ENCODE peak calls at places on chromosomes 13 and 19, in ten cellular contexts. D is GM23338, A is lung, B is heart right ventricle, H is breast epithelium, F is dorsolateral prefrontal cortex, O is HFF-Myc, Z is OCI-LY7, G is MM.1S, T is brain microvascular endothelial cell. V is an unnamed sample.

GRCh38 chr13:92769064-92769463 is 457.5 kb upstream of the GPC6 start:
- DNase-seq in H (no peak), Z (no peak), B (no peak), G (no peak), O (no peak), T (no peak), D (no peak), A (no peak), F (no peak), V (no peak)

GRCh38 chr13:111049791-111050538 is 65.1 kb upstream of the ARHGEF7 start:
- DNase-seq in F (no peak), D (peak), O (no peak), H (no peak), A (peak), Z (no peak), B (peak), G (no peak), T (no peak), V (no peak)

GRCh38 chr13:42971670-42972355 is 20.2 kb downstream of the EPSTI1 start:
- DNase-seq in H (no peak), A (no peak), F (no peak), Z (no peak), B (no peak), O (no peak), T (peak), D (no peak), G (no peak), V (no peak)

GRCh38 chr13:27038323-27038722 is 133.3 kb downstream of the USP12 start:
- DNase-seq in F (no peak), A (no peak), Z (no peak), H (no peak), B (no peak), D (no peak), T (peak), O (no peak), G (no peak), V (peak)

GRCh38 chr19:14320253-14320652 is 61.0 kb upstream of the ADGRE5 start:
- DNase-seq in Z (no peak), A (no peak), D (no peak), B (no peak), F (no peak), H (no peak), T (no peak), O (no peak), G (no peak), V (no peak)

GRCh38 chr13:46804391-46804815 is 7.4 kb upstream of the ESD start:
- DNase-seq in T (peak), B (no peak), O (peak), G (no peak), Z (no peak), F (no peak), H (no peak), A (no peak), D (no peak), V (peak)

GRCh38 chr13:109941951-109942350 is 155.6 kb upstream of the IRS2 start:
- DNase-seq in O (no peak), H (no peak), B (no peak), G (no peak), F (no peak), D (no peak), T (no peak), Z (no peak), A (no peak), V (no peak)

GRCh38 chr19:39030854-39031367 is 1.4 kb downstream of the FBXO27 start:
- DNase-seq in Z (no peak), F (no peak), D (no peak), T (no peak), G (no peak), A (no peak), O (no peak), H (no peak), B (no peak), V (no peak)

GRCh38 chr13:111031531-111031961 is 83.6 kb upstream of the ARHGEF7 start:
- DNase-seq in H (no peak), O (peak), T (peak), D (no peak), A (no peak), G (no peak), B (no peak), F (no peak), Z (no peak), V (peak)

GRCh38 chr19:45947926-45948325 is 25.7 kb downstream of the NOVA2 start:
- DNase-seq in F (no peak), Z (no peak), D (no peak), O (no peak), T (no peak), A (no peak), H (no peak), G (no peak), B (no peak), V (no peak)

GRCh38 chr13:60453490-60453889 is 56.5 kb downstream of the TDRD3 start:
- DNase-seq in T (no peak), H (no peak), G (no peak), D (peak), O (no peak), F (no peak), Z (no peak), B (no peak), A (no peak), V (no peak)

GRCh38 chr19:289651-290538 is 1.3 kb downstream of the PLPP2 start:
- DNase-seq in H (peak), B (no peak), T (peak), D (peak), O (peak), F (no peak), A (no peak), Z (no peak), G (peak), V (peak)

GRCh38 chr13:48478401-48478800 is 54.5 kb downstream of the RCBTB2 start:
- DNase-seq in O (peak), G (no peak), B (no peak), F (no peak), H (no peak), A (no peak), Z (no peak), D (no peak), T (no peak), V (no peak)

GRCh38 chr13:85529216-85529590 is 270.0 kb downstream of the SLITRK6 start:
- DNase-seq in Z (no peak), F (no peak), H (no peak), O (no peak), A (no peak), B (no peak), G (no peak), T (no peak), D (no peak), V (no peak)

GRCh38 chr19:16076958-16077611 is 790 bp downstream of the TPM4 start:
- DNase-seq in B (peak), G (peak), F (peak), Z (peak), T (no peak), H (peak), D (peak), O (no peak), A (no peak), V (no peak)

GRCh38 chr19:9885077-9885552 is 50.0 kb downstream of the PIN1 start:
- DNase-seq in Z (no peak), D (peak), A (peak), B (peak), T (peak), F (peak), G (no peak), H (no peak), O (no peak), V (no peak)

GRCh38 chr19:15107056-15108010 is at the start of gene SYDE1:
- DNase-seq in B (peak), G (no peak), O (no peak), H (peak), F (no peak), A (no peak), D (peak), T (no peak), Z (no peak), V (no peak)

GRCh38 chr19:38700933-38701454 is 43.3 kb downstream of the CAPN12 start:
- DNase-seq in G (no peak), Z (no peak), B (no peak), A (no peak), F (no peak), D (no peak), T (no peak), H (no peak), O (no peak), V (no peak)

GRCh38 chr13:93224545-93224944 is 2.1 kb upstream of the GPC6 start:
- DNase-seq in D (peak), F (no peak), O (no peak), G (no peak), H (no peak), A (no peak), T (peak), Z (no peak), B (no peak), V (no peak)

GRCh38 chr19:28313633-28314032 is 899.3 kb downstream of the UQCRFS1 start:
- DNase-seq in D (no peak), B (no peak), O (peak), A (no peak), F (no peak), Z (no peak), H (no peak), T (peak), G (no peak), V (no peak)

GRCh38 chr19:35056513-35057063 is 15.1 kb downstream of the HPN start:
- DNase-seq in B (no peak), F (no peak), Z (no peak), D (no peak), O (no peak), T (no peak), A (no peak), G (no peak), H (no peak), V (no peak)

GRCh38 chr19:46221981-46222610 is 7.4 kb upstream of the IGFL1 start:
- DNase-seq in A (peak), D (peak), B (peak), T (peak), Z (no peak), G (no peak), H (peak), F (peak), O (no peak), V (no peak)

GRCh38 chr13:79353698-79354097 is 52.4 kb downstream of the RBM26 start:
- DNase-seq in O (no peak), Z (no peak), B (no peak), G (no peak), T (no peak), D (no peak), F (no peak), A (no peak), H (no peak), V (no peak)

GRCh38 chr13:77696863-77697207 is 652 bp upstream of the SLAIN1 start:
- DNase-seq in H (no peak), D (no peak), O (no peak), G (no peak), F (no peak), A (no peak), Z (no peak), B (no peak), T (no peak), V (no peak)

GRCh38 chr19:662207-662961 is 630 bp downstream of the RNF126 start:
- DNase-seq in H (no peak), O (no peak), G (peak), A (no peak), Z (peak), F (no peak), D (peak), B (no peak), T (no peak), V (no peak)

GRCh38 chr13:108921238-108921637 is 291.8 kb downstream of the MYO16 start:
- DNase-seq in A (no peak), B (no peak), H (no peak), D (no peak), F (no peak), Z (no peak), O (no peak), G (no peak), T (no peak), V (no peak)

GRCh38 chr19:8639821-8640401 is 9.5 kb downstream of the NFILZ start:
- DNase-seq in F (no peak), A (no peak), Z (no peak), D (peak), G (no peak), T (no peak), H (no peak), O (no peak), B (no peak), V (no peak)

GRCh38 chr19:11227201-11227886 is 12.1 kb upstream of the ANGPTL8 start:
- DNase-seq in O (no peak), H (no peak), B (no peak), T (no peak), A (no peak), D (peak), F (no peak), Z (peak), G (no peak), V (no peak)

GRCh38 chr19:279231-279630 is 12.0 kb downstream of the PLPP2 start:
- DNase-seq in Z (no peak), F (no peak), T (no peak), D (no peak), B (no peak), G (no peak), A (no peak), H (no peak), O (no peak), V (no peak)

GRCh38 chr19:53365899-53366493 is 491 bp downstream of the ZNF525 start:
- DNase-seq in T (peak), H (no peak), G (peak), F (no peak), O (no peak), A (peak), B (peak), Z (no peak), D (peak), V (no peak)

GRCh38 chr19:33905473-33905936 is 108.8 kb downstream of the KCTD15 start:
- DNase-seq in H (peak), T (peak), B (peak), Z (no peak), O (no peak), A (no peak), D (peak), G (no peak), F (no peak), V (no peak)

GRCh38 chr19:35348909-35349611 is 1.4 kb downstream of the FFAR1 start:
- DNase-seq in Z (peak), G (no peak), D (peak), H (no peak), F (peak), T (no peak), B (no peak), O (no peak), A (no peak), V (no peak)

GRCh38 chr19:39413269-39413902 is 917 bp downstream of the PLEKHG2 start:
- DNase-seq in B (peak), H (peak), D (peak), A (no peak), O (no peak), Z (peak), F (no peak), G (no peak), T (no peak), V (no peak)

GRCh38 chr19:11767633-11768133 is 883 bp downstream of the ZNF441 start:
- DNase-seq in O (no peak), B (peak), G (peak), A (peak), Z (peak), F (peak), D (peak), H (peak), T (peak), V (no peak)

GRCh38 chr19:35533822-35534521 is 716 bp downstream of the GAPDHS start:
- DNase-seq in T (no peak), H (no peak), Z (no peak), B (peak), G (no peak), O (no peak), A (no peak), F (no peak), D (peak), V (no peak)

GRCh38 chr19:34236035-34236793 is 18.1 kb upstream of the GARRE1 start:
- DNase-seq in Z (no peak), B (no peak), T (no peak), G (no peak), A (no peak), H (no peak), D (no peak), O (peak), F (no peak), V (no peak)

GRCh38 chr13:45826741-45827140 is 24.8 kb downstream of the SIAH3 start:
- DNase-seq in T (no peak), Z (no peak), F (no peak), G (no peak), B (no peak), A (no peak), O (no peak), H (no peak), D (no peak), V (no peak)

GRCh38 chr19:362154-362553 is 17.6 kb upstream of the MIER2 start:
- DNase-seq in D (no peak), A (no peak), O (no peak), F (no peak), H (no peak), T (no peak), G (no peak), Z (no peak), B (no peak), V (no peak)

GRCh38 chr19:41221514-41222205 is 2.6 kb downstream of the AXL start:
- DNase-seq in G (no peak), Z (no peak), H (no peak), D (no peak), B (no peak), A (no peak), O (no peak), F (no peak), T (no peak), V (no peak)
- H3K4me3 ChIP-seq in G (no peak), Z (no peak), H (peak), D (no peak), B (no peak), A (no peak), O (peak), F (no peak), T (peak), V (peak)

DNA sequence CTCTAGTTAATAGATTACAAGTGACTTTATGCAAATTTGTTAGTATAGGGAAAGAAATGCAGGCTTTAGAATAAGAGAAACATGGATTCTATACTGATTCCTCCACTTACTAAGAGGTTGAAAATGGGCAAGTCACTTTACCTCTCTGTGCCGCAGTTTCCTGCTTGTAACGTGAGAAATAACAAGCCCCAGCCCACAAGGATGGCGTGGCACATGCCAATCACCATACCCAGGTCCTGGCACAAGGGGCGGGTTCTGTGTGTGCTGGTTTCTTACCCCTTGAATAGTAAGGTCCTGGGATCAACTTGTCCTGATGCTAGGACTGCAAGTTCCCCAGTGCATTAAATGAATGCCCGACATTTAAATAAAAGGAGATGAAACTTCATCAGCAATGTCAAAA is 8.0 kb upstream of the SIGLEC9 start:
- DNase-seq in O (no peak), H (no peak), F (no peak), A (no peak), D (no peak), B (no peak), G (no peak), T (no peak), Z (no peak), V (no peak)
- TF ChIP-seq CTCF in O (no peak), H (no peak), F (no peak), A (no peak), D (no peak), B (no peak), G (no peak), T (no peak), Z (no peak), V (no peak)

DNA sequence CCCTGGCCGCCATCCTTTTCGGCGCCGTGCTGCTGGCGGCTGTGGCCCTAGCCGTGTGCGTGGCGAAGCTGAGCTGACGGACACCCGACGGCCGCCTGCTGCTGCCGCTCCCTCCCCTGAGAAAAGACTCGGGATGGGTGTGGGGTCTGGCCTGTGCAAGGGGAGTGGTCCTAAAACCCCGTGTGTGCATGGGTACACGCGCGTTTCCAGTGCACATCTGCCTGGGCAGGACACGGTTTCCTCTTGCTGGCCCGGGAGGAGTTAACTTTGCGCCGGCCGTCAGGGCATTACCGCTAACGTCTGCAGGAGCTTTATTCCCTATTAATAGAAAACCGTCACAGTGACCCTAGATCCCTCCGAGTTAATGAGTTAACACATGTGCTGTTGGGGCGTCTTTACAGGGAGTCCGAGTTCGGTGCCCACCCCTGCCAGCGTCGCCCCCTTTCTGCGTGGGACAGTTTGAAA is 1.3 kb downstream of the RGS9BP start:
- DNase-seq in O (no peak), G (no peak), D (no peak), T (no peak), B (peak), H (no peak), A (no peak), F (no peak), Z (no peak), V (no peak)
- H3K4me3 ChIP-seq in O (no peak), G (no peak), D (peak), T (no peak), B (peak), H (no peak), A (no peak), F (peak), Z (no peak), V (peak)

GRCh38 chr13:44439615-44440014 is 66.0 kb downstream of the SERP2 start:
- DNase-seq in Z (no peak), A (no peak), T (no peak), O (no peak), B (no peak), D (no peak), H (no peak), F (no peak), G (no peak), V (no peak)

GRCh38 chr13:44436589-44437337 is 63.1 kb downstream of the SERP2 start:
- DNase-seq in B (peak), D (peak), H (peak), O (peak), F (peak), G (peak), Z (peak), T (peak), A (peak), V (peak)

GRCh38 chr13:44437356-44438233 is 64.0 kb downstream of the SERP2 start:
- DNase-seq in Z (peak), B (no peak), H (no peak), O (no peak), T (no peak), A (no peak), F (no peak), G (peak), D (peak), V (no peak)

GRCh38 chr13:44440046-44440608 is 66.5 kb downstream of the SERP2 start:
- DNase-seq in A (no peak), H (no peak), O (no peak), D (no peak), G (no peak), T (no peak), B (no peak), Z (no peak), F (no peak), V (no peak)

DNA sequence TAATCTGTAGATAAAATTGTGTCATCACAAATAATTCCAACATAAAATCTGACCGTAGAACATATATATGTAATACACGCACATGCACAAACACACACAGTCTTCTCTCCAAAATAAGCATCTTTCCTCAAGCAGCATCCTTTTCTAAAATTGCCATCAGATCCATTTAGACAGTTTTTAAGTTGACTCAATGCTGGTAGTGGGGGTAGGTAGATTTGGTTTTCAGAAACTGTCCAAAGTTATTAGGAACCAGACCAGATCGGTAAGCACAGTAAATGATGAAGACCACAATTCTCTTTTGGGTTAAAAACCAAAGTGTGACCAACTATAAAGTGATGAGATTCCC is 64.6 kb downstream of the SERP2 start:
- DNase-seq in F (no peak), Z (no peak), T (no peak), A (no peak), H (no peak), O (no peak), D (no peak), G (no peak), B (no peak), V (no peak)
- TF ChIP-seq CTCF in F (no peak), Z (peak), T (no peak), A (no peak), H (no peak), O (no peak), D (no peak), G (no peak), B (peak), V (no peak)

GRCh38 chr19:1718382-1719315 is 34.7 kb upstream of the ONECUT3 start:
- DNase-seq in O (no peak), D (peak), B (no peak), A (no peak), T (no peak), H (no peak), F (no peak), Z (no peak), G (no peak), V (no peak)
- H3K4me3 ChIP-seq in O (no peak), D (peak), B (no peak), A (no peak), T (no peak), H (no peak), F (no peak), Z (no peak), G (no peak), V (no peak)

V was measured in retinal pigment epithelial cell.